ENCODE peak calls at places on chromosomes 1 and 21, in six cellular contexts. N, Z, H, D, I and C are unnamed samples. For H3K4me1, the result is how much of the 10 kb centered on the place peaks cover.

GRCh38 chr1:86345053-86345452 is 51.1 kb downstream of the ODF2L start:
- DNase-seq in N (no peak), Z (no peak), H (no peak), D (no peak), I (no peak), C (no peak)

GRCh38 chr1:84271452-84272273 is 29.8 kb upstream of the SAMD13 start:
- DNase-seq in N (no peak), Z (peak), H (no peak), D (no peak), I (no peak), C (no peak)

GRCh38 chr1:93448292-93448982 is 519 bp downstream of the FNBP1L start:
- DNase-seq in N (peak), Z (peak), H (peak), D (peak), I (peak), C (peak)

GRCh38 chr1:983736-984475 is 2.0 kb upstream of the PERM1 start:
- DNase-seq in N (peak), Z (peak), H (no peak), D (peak), I (no peak), C (no peak)

GRCh38 chr1:12572506-12572905 is 45.5 kb downstream of the DHRS3 start:
- DNase-seq in N (no peak), Z (no peak), H (no peak), D (no peak), I (no peak), C (no peak)

GRCh38 chr1:28926629-28927441 is 12.5 kb downstream of the EPB41 start:
- DNase-seq in N (peak), Z (no peak), H (no peak), D (no peak), I (no peak), C (peak)

GRCh38 chr21:18832081-18832670 is 428.6 kb upstream of the TMPRSS15 start:
- DNase-seq in N (no peak), Z (no peak), H (no peak), D (no peak), I (no peak), C (no peak)

GRCh38 chr1:236394905-236395779 is 1.1 kb downstream of the EDARADD start:
- DNase-seq in N (no peak), Z (peak), H (no peak), D (peak), I (no peak), C (peak)

GRCh38 chr1:80358141-80358540 is 1351.6 kb upstream of the ADGRL4 start:
- DNase-seq in N (no peak), Z (no peak), H (no peak), D (no peak), I (no peak), C (no peak)

GRCh38 chr1:103516693-103517092 is 8.8 kb upstream of the RNPC3 start:
- DNase-seq in N (no peak), Z (no peak), H (no peak), D (no peak), I (no peak), C (no peak)

GRCh38 chr1:61124691-61125090 is 42.3 kb downstream of the NFIA start:
- DNase-seq in N (no peak), Z (no peak), H (no peak), D (peak), I (no peak), C (no peak)

GRCh38 chr1:179142889-179143299 is 61.0 kb downstream of the TOR3A start:
- DNase-seq in N (no peak), Z (no peak), H (no peak), D (no peak), I (peak), C (no peak)

GRCh38 chr1:240189386-240189989 is 97.8 kb downstream of the FMN2 start:
- DNase-seq in N (no peak), Z (peak), H (no peak), D (no peak), I (peak), C (no peak)

GRCh38 chr1:44947774-44948311 is 38.6 kb downstream of the EIF2B3 start:
- DNase-seq in N (no peak), Z (no peak), H (no peak), D (no peak), I (no peak), C (no peak)

GRCh38 chr1:116489231-116489697 is 81.6 kb downstream of the CD58 start:
- DNase-seq in N (no peak), Z (no peak), H (no peak), D (no peak), I (no peak), C (no peak)

GRCh38 chr1:75614455-75615379 is 3.8 kb upstream of the SLC44A5 start:
- DNase-seq in N (peak), Z (peak), H (peak), D (peak), I (peak), C (peak)

GRCh38 chr1:151371340-151371739 is 1.2 kb downstream of the SELENBP1 start:
- DNase-seq in N (no peak), Z (no peak), H (peak), D (peak), I (no peak), C (no peak)

GRCh38 chr1:207389728-207390464 is 64.2 kb upstream of the CR2 start:
- DNase-seq in N (no peak), Z (no peak), H (no peak), D (no peak), I (peak), C (no peak)

GRCh38 chr1:156115514-156116374 is 1.2 kb downstream of the LMNA start:
- DNase-seq in N (no peak), Z (peak), H (peak), D (peak), I (no peak), C (no peak)

GRCh38 chr21:26131554-26131953 is 39.0 kb downstream of the APP start:
- DNase-seq in N (no peak), Z (no peak), H (no peak), D (no peak), I (no peak), C (no peak)

DNA sequence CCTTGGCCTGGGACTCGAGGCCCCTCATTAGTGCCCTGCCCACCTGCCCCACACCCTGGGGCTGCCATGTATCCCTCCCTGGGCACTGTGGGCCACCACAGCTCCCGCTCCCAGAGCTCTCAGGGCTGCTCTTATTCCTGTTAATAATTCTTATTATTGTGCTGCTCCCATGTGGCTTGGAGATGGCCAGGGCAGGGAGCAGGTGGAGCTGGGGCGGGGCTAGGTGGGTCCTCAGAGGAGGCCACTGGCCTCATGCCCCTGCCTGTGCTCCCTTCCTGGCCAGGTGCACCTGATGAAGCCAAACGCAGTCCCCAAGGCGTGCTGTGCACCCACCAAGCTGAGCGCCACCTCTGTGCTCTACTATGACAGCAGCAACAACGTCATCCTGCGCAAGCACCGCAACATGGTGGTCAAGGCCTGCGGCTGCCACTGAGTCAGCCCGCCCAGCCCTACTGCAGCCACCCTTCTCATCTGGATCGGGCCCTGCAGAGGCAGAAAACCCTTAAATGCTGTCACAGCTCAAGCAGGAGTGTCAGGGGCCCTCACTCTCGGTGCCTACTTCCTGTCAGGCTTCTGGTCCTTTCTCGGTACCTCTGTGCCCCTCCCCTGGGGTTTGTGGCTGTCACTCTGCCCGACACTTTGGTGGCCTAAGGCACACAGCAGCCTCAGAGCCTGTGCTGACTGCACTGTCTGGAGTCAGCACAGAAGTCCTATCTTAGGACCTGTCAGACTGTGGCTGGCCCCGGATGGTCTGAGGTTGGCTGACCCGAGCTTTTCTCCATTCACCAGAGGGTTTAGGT is 34.1 kb downstream of the BMP8A start:
- DNase-seq in N (no peak), Z (peak), H (peak), D (no peak), I (no peak), C (no peak)
- H3K27ac ChIP-seq in N (no peak), Z (no peak), H (no peak), D (no peak), I (no peak), C (no peak)

GRCh38 chr1:201748331-201748730 is 80.6 kb upstream of the IPO9 start:
- DNase-seq in N (no peak), Z (no peak), H (peak), D (no peak), I (no peak), C (no peak)
- H3K4me1 ChIP-seq in N (under half), Z (half or more), H (under half), D (under half), I (half or more), C (under half)

GRCh38 chr1:27099154-27099903 is 55.6 kb downstream of the SLC9A1 start:
- DNase-seq in N (no peak), Z (peak), H (peak), D (peak), I (peak), C (no peak)
- H3K4me3 ChIP-seq in N (no peak), Z (no peak), H (no peak), D (no peak), I (no peak), C (no peak)

DNA sequence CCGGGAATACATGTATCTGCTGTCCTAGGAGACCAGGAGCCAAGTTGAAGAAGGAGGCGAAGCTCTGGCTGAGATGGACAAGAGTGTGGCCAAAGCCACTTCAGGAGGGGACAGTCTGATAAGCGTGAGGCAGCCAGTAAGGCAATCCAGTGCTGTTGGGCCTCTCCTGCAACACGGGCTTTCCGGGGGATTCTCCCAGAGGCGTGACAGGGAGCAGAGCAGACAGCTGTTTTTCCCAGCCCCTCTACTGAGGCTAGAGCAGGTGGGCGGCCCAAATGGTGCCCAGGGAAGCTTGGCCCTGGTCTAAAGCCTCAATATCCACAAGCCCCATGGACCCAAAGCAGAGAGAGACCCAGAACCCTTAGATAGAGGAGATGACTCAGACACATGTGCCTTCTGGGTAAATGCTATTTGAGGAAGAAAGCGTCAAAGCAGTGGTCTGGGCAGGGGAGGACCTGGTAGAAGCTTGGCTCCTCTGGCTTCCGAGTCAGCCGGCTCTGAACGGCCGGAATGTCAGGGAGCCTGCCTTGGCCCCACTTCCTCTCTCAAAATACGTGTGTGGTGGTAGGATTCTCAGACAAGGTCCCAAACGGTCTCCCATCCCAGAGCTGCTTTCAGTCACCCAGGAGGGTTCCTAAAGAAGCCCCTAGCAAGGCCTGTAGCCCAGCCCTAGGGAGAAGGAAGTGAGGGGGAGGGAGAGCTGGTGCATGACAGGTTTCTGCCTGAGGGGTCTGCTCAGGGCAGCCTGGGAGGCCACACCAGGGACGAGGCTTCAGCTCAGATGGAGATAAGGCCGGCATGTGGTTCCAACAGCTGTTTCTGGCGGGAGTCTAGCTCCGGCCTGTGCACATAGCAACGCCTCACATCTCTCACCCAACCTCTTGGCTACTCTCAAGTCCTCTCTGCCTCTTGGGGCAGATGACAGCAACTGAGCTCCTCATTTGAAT is 28.9 kb downstream of the PIK3C2B start:
- DNase-seq in N (no peak), Z (peak), H (no peak), D (no peak), I (no peak), C (no peak)
- H3K27ac ChIP-seq in N (no peak), Z (peak), H (peak), D (peak), I (no peak), C (no peak)

GRCh38 chr1:2230781-2231666 is 2.9 kb downstream of the SKI start:
- DNase-seq in N (peak), Z (no peak), H (peak), D (no peak), I (no peak), C (peak)
- H3K4me1 ChIP-seq in N (under half), Z (half or more), H (under half), D (half or more), I (half or more), C (half or more)

DNA sequence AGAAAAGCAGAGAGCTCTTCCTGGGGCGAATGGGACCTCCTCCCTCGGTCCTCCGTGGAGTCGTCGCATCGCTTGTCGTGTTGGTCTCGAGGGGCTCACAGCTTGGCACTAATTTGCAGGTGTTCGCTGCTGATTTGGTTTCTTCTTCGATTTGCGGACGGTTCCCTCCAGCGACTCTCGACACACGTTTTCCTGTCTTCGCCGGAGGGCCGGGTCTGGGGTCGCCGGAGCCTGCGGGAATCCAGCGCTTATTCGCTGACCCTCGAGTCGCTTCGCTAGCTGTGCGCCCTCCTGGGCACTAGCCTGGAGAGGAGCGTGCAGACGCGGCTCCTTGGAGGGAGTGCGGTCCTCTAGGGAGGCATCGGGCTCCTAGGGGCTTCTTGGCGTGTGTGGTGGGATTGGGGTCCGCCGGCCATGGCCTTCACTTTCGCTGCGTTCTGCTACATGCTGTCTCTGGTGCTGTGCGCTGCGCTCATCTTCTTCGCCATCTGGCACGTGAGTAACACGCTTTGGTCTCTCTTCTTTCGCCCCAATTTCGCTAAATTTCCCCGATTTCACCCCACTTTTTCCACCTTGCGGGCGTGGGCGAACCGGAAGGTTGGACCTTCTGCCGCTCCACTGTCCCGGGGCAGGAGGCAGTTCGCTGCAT is 768 bp downstream of the CNIH3 start:
- DNase-seq in N (no peak), Z (no peak), H (no peak), D (no peak), I (no peak), C (no peak)
- H3K4me3 ChIP-seq in N (peak), Z (peak), H (no peak), D (peak), I (peak), C (peak)

GRCh38 chr1:27299385-27300252 is 22.3 kb upstream of the TMEM222 start:
- DNase-seq in N (no peak), Z (peak), H (peak), D (peak), I (no peak), C (no peak)
- H3K27ac ChIP-seq in N (no peak), Z (peak), H (peak), D (peak), I (peak), C (no peak)

GRCh38 chr1:226706664-226707063 is 32.4 kb downstream of the ITPKB start:
- DNase-seq in N (no peak), Z (no peak), H (no peak), D (no peak), I (no peak), C (no peak)
- H3K4me1 ChIP-seq in N (half or more), Z (under half), H (under half), D (under half), I (under half), C (half or more)

GRCh38 chr1:49060766-49061165 is 284.1 kb upstream of the BEND5 start:
- DNase-seq in N (no peak), Z (no peak), H (no peak), D (no peak), I (no peak), C (no peak)
- H3K4me3 ChIP-seq in N (no peak), Z (no peak), H (no peak), D (no peak), I (no peak), C (no peak)